ENCODE peak calls at places on chromosome 1, in five cellular contexts. One of them, this sample, is unnamed.

GRCh38 chr1:185862235-185862634 is 128.0 kb downstream of the HMCN1 start:
- DNase-seq in A673: no peak
- DNase-seq in CD8-positive, alpha-beta memory T cell: no peak
- DNase-seq in prostate gland: no peak
- DNase-seq in ovary: no peak
- DNase-seq in this sample: no peak

GRCh38 chr1:97004054-97004453 is 282.5 kb downstream of the PTBP2 start:
- DNase-seq in prostate gland: no peak
- DNase-seq in ovary: no peak
- DNase-seq in CD8-positive, alpha-beta memory T cell: no peak
- DNase-seq in A673: no peak
- DNase-seq in this sample: no peak

GRCh38 chr1:116489231-116489697 is 81.6 kb downstream of the CD58 start:
- DNase-seq in CD8-positive, alpha-beta memory T cell: no peak
- DNase-seq in ovary: no peak
- DNase-seq in prostate gland: peak; percentile 84
- DNase-seq in A673: peak; percentile 89
- DNase-seq in this sample: no peak

GRCh38 chr1:160206421-160207117 is 1.4 kb downstream of the PEA15 start:
- DNase-seq in CD8-positive, alpha-beta memory T cell: no peak
- DNase-seq in prostate gland: no peak
- DNase-seq in ovary: no peak
- DNase-seq in A673: no peak
- DNase-seq in this sample: peak; percentile 22

GRCh38 chr1:23936481-23937176 is 23.0 kb upstream of the PNRC2 start:
- DNase-seq in ovary: no peak
- DNase-seq in CD8-positive, alpha-beta memory T cell: no peak
- DNase-seq in prostate gland: no peak
- DNase-seq in A673: peak; percentile 21
- DNase-seq in this sample: peak; percentile 50

GRCh38 chr1:6025269-6026094 is 20.2 kb upstream of the KCNAB2 start:
- DNase-seq in CD8-positive, alpha-beta memory T cell: no peak
- DNase-seq in ovary: no peak
- DNase-seq in A673: no peak
- DNase-seq in prostate gland: no peak
- DNase-seq in this sample: no peak

GRCh38 chr1:72009756-72010441 is 272.4 kb downstream of the NEGR1 start:
- DNase-seq in ovary: no peak
- DNase-seq in CD8-positive, alpha-beta memory T cell: no peak
- DNase-seq in A673: no peak
- DNase-seq in prostate gland: no peak
- DNase-seq in this sample: no peak

GRCh38 chr1:116556289-116557006 is 14.4 kb downstream of the CD58 start:
- DNase-seq in CD8-positive, alpha-beta memory T cell: peak; percentile 87
- DNase-seq in prostate gland: peak; percentile 40
- DNase-seq in A673: peak; percentile 52
- DNase-seq in ovary: no peak
- DNase-seq in this sample: no peak

GRCh38 chr1:207821464-207822045 is 69.7 kb downstream of the CD46 start:
- DNase-seq in A673: no peak
- DNase-seq in CD8-positive, alpha-beta memory T cell: no peak
- DNase-seq in ovary: peak; percentile 47
- DNase-seq in prostate gland: no peak
- DNase-seq in this sample: no peak

GRCh38 chr1:111222308-111223125 is 5.0 kb upstream of the CHI3L2 start:
- DNase-seq in A673: peak; percentile 64
- DNase-seq in prostate gland: peak; percentile 68
- DNase-seq in ovary: peak; percentile 74
- DNase-seq in CD8-positive, alpha-beta memory T cell: peak; percentile 80
- DNase-seq in this sample: peak; percentile 64

GRCh38 chr1:180777072-180777689 is 135.5 kb upstream of the KIAA1614 start:
- DNase-seq in A673: no peak
- DNase-seq in prostate gland: no peak
- DNase-seq in ovary: no peak
- DNase-seq in CD8-positive, alpha-beta memory T cell: no peak
- DNase-seq in this sample: no peak

GRCh38 chr1:179014123-179014522 is 11.6 kb upstream of the FAM20B start:
- DNase-seq in ovary: no peak
- DNase-seq in CD8-positive, alpha-beta memory T cell: no peak
- DNase-seq in prostate gland: no peak
- DNase-seq in A673: no peak
- DNase-seq in this sample: no peak

GRCh38 chr1:1344672-1345361 is 4.4 kb downstream of the DVL1 start:
- DNase-seq in A673: no peak
- DNase-seq in CD8-positive, alpha-beta memory T cell: no peak
- DNase-seq in prostate gland: no peak
- DNase-seq in ovary: no peak
- DNase-seq in this sample: no peak

GRCh38 chr1:64403331-64403730 is 66.6 kb upstream of the CACHD1 start:
- DNase-seq in prostate gland: no peak
- DNase-seq in CD8-positive, alpha-beta memory T cell: no peak
- DNase-seq in A673: no peak
- DNase-seq in ovary: no peak
- DNase-seq in this sample: no peak

GRCh38 chr1:107782192-107782845 is 182.7 kb downstream of the VAV3 start:
- DNase-seq in CD8-positive, alpha-beta memory T cell: no peak
- DNase-seq in prostate gland: peak; percentile 57
- DNase-seq in A673: peak; percentile 73
- DNase-seq in ovary: no peak
- DNase-seq in this sample: peak; percentile 41

GRCh38 chr1:22709227-22709626 is 1.4 kb upstream of the EPHB2 start:
- DNase-seq in CD8-positive, alpha-beta memory T cell: no peak
- DNase-seq in prostate gland: no peak
- DNase-seq in A673: no peak
- DNase-seq in ovary: no peak
- DNase-seq in this sample: no peak

GRCh38 chr1:225462714-225463574 is 35.1 kb upstream of the LBR start:
- DNase-seq in prostate gland: no peak
- DNase-seq in ovary: no peak
- DNase-seq in CD8-positive, alpha-beta memory T cell: no peak
- DNase-seq in A673: peak; percentile 85
- DNase-seq in this sample: no peak
- H3K4me1 ChIP-seq in prostate gland: peaks cover 3% of the 10 kb centered on the region
- H3K4me1 ChIP-seq in ovary: peaks cover 7% of the 10 kb centered on the region
- H3K4me1 ChIP-seq in CD8-positive, alpha-beta memory T cell: peaks cover 42% of the 10 kb centered on the region
- H3K4me1 ChIP-seq in A673: peaks cover 42% of the 10 kb centered on the region
- H3K4me1 ChIP-seq in this sample: peaks cover 12% of the 10 kb centered on the region

DNA sequence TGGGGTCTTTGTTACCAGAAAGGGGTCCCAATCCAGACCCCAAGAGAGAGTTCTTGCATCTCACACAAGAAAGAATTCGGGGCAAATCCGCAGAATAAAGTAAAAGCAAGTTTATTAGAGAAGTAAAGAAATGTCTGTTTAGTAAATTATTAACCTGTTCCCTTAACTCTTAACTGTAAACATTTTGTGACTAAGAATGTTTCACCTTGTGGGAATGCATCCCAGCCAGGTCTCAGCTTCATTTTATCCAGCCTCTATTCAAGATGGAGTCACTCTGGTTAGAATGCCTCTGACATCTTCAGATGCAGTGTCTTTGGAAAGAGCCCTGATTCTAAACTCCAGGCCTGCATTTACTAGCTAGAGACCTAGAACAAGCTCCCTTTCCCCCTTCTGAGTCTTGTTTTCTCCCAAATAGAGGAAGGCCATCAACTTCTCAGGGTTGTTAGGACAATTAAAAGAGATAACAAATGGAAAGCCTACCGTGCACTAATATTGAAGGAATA is 4.5 kb upstream of the FABP3 start:
- DNase-seq in ovary: no peak
- DNase-seq in A673: no peak
- DNase-seq in prostate gland: no peak
- DNase-seq in CD8-positive, alpha-beta memory T cell: no peak
- DNase-seq in this sample: no peak
- H3K4me1 ChIP-seq in ovary: peaks cover 7% of the 10 kb centered on the region
- H3K4me1 ChIP-seq in A673: peaks cover 11% of the 10 kb centered on the region
- H3K4me1 ChIP-seq in prostate gland: peaks cover 4% of the 10 kb centered on the region
- H3K4me1 ChIP-seq in CD8-positive, alpha-beta memory T cell: peaks cover 8% of the 10 kb centered on the region
- H3K4me1 ChIP-seq in this sample: peaks cover 10% of the 10 kb centered on the region

GRCh38 chr1:8396083-8396911 is 78.4 kb downstream of the SLC45A1 start:
- DNase-seq in ovary: no peak
- DNase-seq in prostate gland: no peak
- DNase-seq in CD8-positive, alpha-beta memory T cell: no peak
- DNase-seq in A673: peak; percentile 82
- DNase-seq in this sample: no peak

GRCh38 chr1:8394456-8395321 is 76.8 kb downstream of the SLC45A1 start:
- DNase-seq in ovary: no peak
- DNase-seq in A673: no peak
- DNase-seq in CD8-positive, alpha-beta memory T cell: no peak
- DNase-seq in prostate gland: no peak
- DNase-seq in this sample: no peak

GRCh38 chr1:8396912-8397406 is 79.0 kb downstream of the SLC45A1 start:
- DNase-seq in CD8-positive, alpha-beta memory T cell: no peak
- DNase-seq in prostate gland: no peak
- DNase-seq in A673: peak; percentile 77
- DNase-seq in ovary: no peak
- DNase-seq in this sample: no peak

GRCh38 chr1:8397511-8397910 is 79.6 kb downstream of the SLC45A1 start:
- DNase-seq in CD8-positive, alpha-beta memory T cell: no peak
- DNase-seq in ovary: no peak
- DNase-seq in A673: peak; percentile 66
- DNase-seq in prostate gland: no peak
- DNase-seq in this sample: no peak

DNA sequence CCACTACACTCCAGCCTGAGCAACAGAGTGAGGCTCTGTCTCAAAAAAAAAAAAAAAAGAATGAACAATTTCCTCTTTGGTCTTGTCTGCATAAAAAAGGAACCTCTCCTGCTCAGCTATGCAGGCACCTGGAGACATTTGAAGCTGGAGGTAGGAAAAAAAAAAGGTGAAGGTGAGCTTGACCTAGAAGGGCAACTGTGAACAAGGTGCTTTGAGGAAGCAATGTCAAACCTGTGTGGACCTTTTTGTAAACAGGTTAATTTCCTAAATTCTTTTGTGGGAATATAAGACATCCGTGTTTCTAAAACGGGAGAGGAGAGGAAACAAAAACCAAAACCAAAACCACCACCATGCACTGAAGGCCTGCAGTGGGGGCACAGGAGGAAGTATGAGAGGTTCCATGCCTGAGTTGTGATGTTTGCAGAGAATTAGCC is 77.5 kb downstream of the SLC45A1 start:
- DNase-seq in ovary: no peak
- DNase-seq in A673: no peak
- DNase-seq in CD8-positive, alpha-beta memory T cell: no peak
- DNase-seq in prostate gland: no peak
- DNase-seq in this sample: no peak
- H3K4me1 ChIP-seq in ovary: peaks cover 31% of the 10 kb centered on the region
- H3K4me1 ChIP-seq in A673: peaks cover 53% of the 10 kb centered on the region
- H3K4me1 ChIP-seq in CD8-positive, alpha-beta memory T cell: peaks cover 61% of the 10 kb centered on the region
- H3K4me1 ChIP-seq in prostate gland: peaks cover 27% of the 10 kb centered on the region
- H3K4me1 ChIP-seq in this sample: peaks cover 8% of the 10 kb centered on the region

DNA sequence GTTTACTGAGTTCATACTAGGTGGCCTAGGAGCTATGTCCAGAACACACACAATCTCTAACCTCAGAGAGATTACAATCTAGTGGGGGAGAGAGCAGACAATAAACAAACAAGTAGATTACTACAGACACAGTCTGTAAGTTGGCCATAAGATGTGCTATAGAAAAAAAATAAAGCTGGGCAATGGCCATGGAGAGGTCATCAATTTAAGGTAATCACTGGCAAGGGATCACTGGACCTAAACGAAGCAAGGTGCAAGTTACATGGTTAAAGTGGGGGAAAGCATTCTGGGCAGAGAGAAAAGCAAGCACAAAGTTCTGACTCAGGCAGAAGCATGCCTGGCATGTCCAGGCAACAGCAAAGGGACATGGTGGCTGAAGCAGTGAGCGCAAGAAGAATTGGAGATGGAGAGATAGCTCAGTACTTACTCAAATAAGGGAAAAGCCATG is 147.0 kb downstream of the RERE start:
- DNase-seq in CD8-positive, alpha-beta memory T cell: no peak
- DNase-seq in ovary: no peak
- DNase-seq in prostate gland: no peak
- DNase-seq in A673: no peak
- DNase-seq in this sample: no peak
- H3K4me1 ChIP-seq in CD8-positive, alpha-beta memory T cell: peaks cover 30% of the 10 kb centered on the region
- H3K4me1 ChIP-seq in ovary: peaks cover 11% of the 10 kb centered on the region
- H3K4me1 ChIP-seq in prostate gland: peaks cover 13% of the 10 kb centered on the region
- H3K4me1 ChIP-seq in A673: peaks cover 96% of the 10 kb centered on the region
- H3K4me1 ChIP-seq in this sample: peaks cover 9% of the 10 kb centered on the region

GRCh38 chr1:121519042-121519755 is 334.4 kb downstream of the SRGAP2C start:
- DNase-seq in prostate gland: no peak
- DNase-seq in ovary: no peak
- DNase-seq in CD8-positive, alpha-beta memory T cell: peak; percentile 90
- DNase-seq in A673: peak; percentile 84
- DNase-seq in this sample: peak; percentile 57
- H3K4me1 ChIP-seq in prostate gland: no peaks in the 10 kb centered on the region
- H3K4me1 ChIP-seq in ovary: peaks cover 3% of the 10 kb centered on the region
- H3K4me1 ChIP-seq in CD8-positive, alpha-beta memory T cell: peaks cover 41% of the 10 kb centered on the region
- H3K4me1 ChIP-seq in A673: peaks cover 8% of the 10 kb centered on the region
- H3K4me1 ChIP-seq in this sample: no peaks in the 10 kb centered on the region

GRCh38 chr1:167934407-167935251 is 1.9 kb upstream of the DCAF6 start:
- DNase-seq in prostate gland: no peak
- DNase-seq in CD8-positive, alpha-beta memory T cell: no peak
- DNase-seq in ovary: no peak
- DNase-seq in A673: no peak
- DNase-seq in this sample: no peak

GRCh38 chr1:167936068-167936929 is at the start of gene DCAF6:
- DNase-seq in CD8-positive, alpha-beta memory T cell: peak; percentile 99
- DNase-seq in prostate gland: peak; percentile 96
- DNase-seq in ovary: peak; percentile 98
- DNase-seq in A673: peak; percentile 99
- DNase-seq in this sample: peak; percentile 93

GRCh38 chr1:167935252-167936067 is 1.0 kb upstream of the DCAF6 start:
- DNase-seq in A673: peak; percentile 65
- DNase-seq in prostate gland: peak; percentile 23
- DNase-seq in ovary: peak; percentile 43
- DNase-seq in CD8-positive, alpha-beta memory T cell: peak; percentile 53
- DNase-seq in this sample: peak; percentile 5

GRCh38 chr1:167936930-167937708 is at the start of gene MPC2:
- DNase-seq in ovary: peak; percentile 83
- DNase-seq in A673: peak; percentile 82
- DNase-seq in CD8-positive, alpha-beta memory T cell: peak; percentile 85
- DNase-seq in prostate gland: peak; percentile 83
- DNase-seq in this sample: peak; percentile 7

GRCh38 chr1:167933779-167934178 is 2.7 kb upstream of the DCAF6 start:
- DNase-seq in prostate gland: no peak
- DNase-seq in A673: no peak
- DNase-seq in ovary: no peak
- DNase-seq in CD8-positive, alpha-beta memory T cell: no peak
- DNase-seq in this sample: no peak
- H3K4me1 ChIP-seq in prostate gland: peaks cover 4% of the 10 kb centered on the region
- H3K4me1 ChIP-seq in A673: peaks cover 15% of the 10 kb centered on the region
- H3K4me1 ChIP-seq in ovary: no peaks in the 10 kb centered on the region
- H3K4me1 ChIP-seq in CD8-positive, alpha-beta memory T cell: peaks cover 33% of the 10 kb centered on the region
- H3K4me1 ChIP-seq in this sample: no peaks in the 10 kb centered on the region